ENCODE peak calls at places on chromosome 14, in six cellular contexts. One of them, this sample, is unnamed.

GRCh38 chr14:34052658-34053014 is 101.8 kb upstream of the EGLN3 start:
- DNase-seq in WERI-Rb-1: no peak
- DNase-seq in esophagus squamous epithelium: no peak
- DNase-seq in HFF-Myc: no peak
- DNase-seq in type B pancreatic cell: no peak
- DNase-seq in GM06990: no peak
- DNase-seq in this sample: no peak

GRCh38 chr14:33493990-33494389 is 456.9 kb downstream of the EGLN3 start:
- DNase-seq in HFF-Myc: no peak
- DNase-seq in type B pancreatic cell: no peak
- DNase-seq in esophagus squamous epithelium: no peak
- DNase-seq in GM06990: no peak
- DNase-seq in WERI-Rb-1: no peak
- DNase-seq in this sample: no peak

GRCh38 chr14:55103005-55103640 is 25.9 kb upstream of the LGALS3 start:
- DNase-seq in type B pancreatic cell: peak
- DNase-seq in esophagus squamous epithelium: peak
- DNase-seq in GM06990: peak
- DNase-seq in HFF-Myc: peak
- DNase-seq in WERI-Rb-1: no peak
- DNase-seq in this sample: peak

GRCh38 chr14:63551338-63551737 is 8.2 kb upstream of the PPP2R5E start:
- DNase-seq in type B pancreatic cell: no peak
- DNase-seq in WERI-Rb-1: no peak
- DNase-seq in esophagus squamous epithelium: no peak
- DNase-seq in HFF-Myc: no peak
- DNase-seq in GM06990: no peak
- DNase-seq in this sample: no peak

GRCh38 chr14:76955575-76956252 is 72.8 kb downstream of the IRF2BPL start:
- DNase-seq in esophagus squamous epithelium: no peak
- DNase-seq in type B pancreatic cell: no peak
- DNase-seq in HFF-Myc: no peak
- DNase-seq in WERI-Rb-1: no peak
- DNase-seq in GM06990: no peak
- DNase-seq in this sample: peak

GRCh38 chr14:59377991-59378720 is 87.0 kb downstream of the GPR135 start:
- DNase-seq in GM06990: no peak
- DNase-seq in type B pancreatic cell: no peak
- DNase-seq in esophagus squamous epithelium: no peak
- DNase-seq in HFF-Myc: no peak
- DNase-seq in WERI-Rb-1: no peak
- DNase-seq in this sample: no peak

GRCh38 chr14:34036319-34036761 is 85.5 kb upstream of the EGLN3 start:
- DNase-seq in type B pancreatic cell: no peak
- DNase-seq in GM06990: no peak
- DNase-seq in esophagus squamous epithelium: no peak
- DNase-seq in HFF-Myc: no peak
- DNase-seq in WERI-Rb-1: no peak
- DNase-seq in this sample: no peak

GRCh38 chr14:23354990-23355389 is 2.3 kb upstream of the SLC22A17 start:
- DNase-seq in HFF-Myc: no peak
- DNase-seq in type B pancreatic cell: no peak
- DNase-seq in esophagus squamous epithelium: no peak
- DNase-seq in WERI-Rb-1: no peak
- DNase-seq in GM06990: no peak
- DNase-seq in this sample: no peak

GRCh38 chr14:58455593-58456265 is 28.2 kb downstream of the KIAA0586 start:
- DNase-seq in type B pancreatic cell: no peak
- DNase-seq in HFF-Myc: no peak
- DNase-seq in esophagus squamous epithelium: no peak
- DNase-seq in WERI-Rb-1: no peak
- DNase-seq in GM06990: no peak
- DNase-seq in this sample: no peak

GRCh38 chr14:39430762-39431415 is 1.3 kb downstream of the FBXO33 start:
- DNase-seq in type B pancreatic cell: no peak
- DNase-seq in HFF-Myc: no peak
- DNase-seq in GM06990: no peak
- DNase-seq in WERI-Rb-1: peak
- DNase-seq in esophagus squamous epithelium: no peak
- DNase-seq in this sample: no peak

GRCh38 chr14:24095196-24096068 is 1.3 kb downstream of the PCK2 start:
- DNase-seq in HFF-Myc: peak
- DNase-seq in esophagus squamous epithelium: no peak
- DNase-seq in WERI-Rb-1: peak
- DNase-seq in type B pancreatic cell: no peak
- DNase-seq in GM06990: peak
- DNase-seq in this sample: peak

GRCh38 chr14:70698288-70698687 is 56.6 kb downstream of the TTC9 start:
- DNase-seq in WERI-Rb-1: no peak
- DNase-seq in HFF-Myc: no peak
- DNase-seq in type B pancreatic cell: no peak
- DNase-seq in GM06990: no peak
- DNase-seq in esophagus squamous epithelium: no peak
- DNase-seq in this sample: no peak

GRCh38 chr14:34569750-34570149 is 30.2 kb upstream of the EAPP start:
- DNase-seq in esophagus squamous epithelium: no peak
- DNase-seq in GM06990: no peak
- DNase-seq in HFF-Myc: no peak
- DNase-seq in type B pancreatic cell: no peak
- DNase-seq in WERI-Rb-1: no peak
- DNase-seq in this sample: no peak

GRCh38 chr14:34951286-34951685 is 31.5 kb upstream of the SRP54 start:
- DNase-seq in type B pancreatic cell: no peak
- DNase-seq in GM06990: no peak
- DNase-seq in esophagus squamous epithelium: no peak
- DNase-seq in HFF-Myc: no peak
- DNase-seq in WERI-Rb-1: no peak
- DNase-seq in this sample: no peak

GRCh38 chr14:31954991-31955390 is 122.1 kb upstream of the ARHGAP5 start:
- DNase-seq in HFF-Myc: no peak
- DNase-seq in WERI-Rb-1: no peak
- DNase-seq in GM06990: no peak
- DNase-seq in type B pancreatic cell: no peak
- DNase-seq in esophagus squamous epithelium: no peak
- DNase-seq in this sample: no peak

GRCh38 chr14:22231022-22231421 is 358.0 kb downstream of the DAD1 start:
- DNase-seq in HFF-Myc: no peak
- DNase-seq in esophagus squamous epithelium: no peak
- DNase-seq in type B pancreatic cell: no peak
- DNase-seq in GM06990: no peak
- DNase-seq in WERI-Rb-1: no peak
- DNase-seq in this sample: no peak

GRCh38 chr14:26597136-26598080 is at the start of gene NOVA1:
- DNase-seq in GM06990: no peak
- DNase-seq in esophagus squamous epithelium: no peak
- DNase-seq in type B pancreatic cell: peak
- DNase-seq in HFF-Myc: no peak
- DNase-seq in WERI-Rb-1: peak
- DNase-seq in this sample: peak

GRCh38 chr14:30874120-30874998 is at the start of gene COCH:
- DNase-seq in WERI-Rb-1: peak
- DNase-seq in HFF-Myc: no peak
- DNase-seq in GM06990: peak
- DNase-seq in esophagus squamous epithelium: no peak
- DNase-seq in type B pancreatic cell: peak
- DNase-seq in this sample: peak

GRCh38 chr14:65333926-65334687 is 78.4 kb upstream of the FUT8 start:
- DNase-seq in WERI-Rb-1: no peak
- DNase-seq in type B pancreatic cell: no peak
- DNase-seq in GM06990: no peak
- DNase-seq in HFF-Myc: peak
- DNase-seq in esophagus squamous epithelium: no peak
- DNase-seq in this sample: no peak

GRCh38 chr14:76133103-76133502 is 18.6 kb upstream of the GPATCH2L start:
- DNase-seq in type B pancreatic cell: no peak
- DNase-seq in HFF-Myc: no peak
- DNase-seq in GM06990: no peak
- DNase-seq in esophagus squamous epithelium: no peak
- DNase-seq in WERI-Rb-1: no peak
- DNase-seq in this sample: peak

GRCh38 chr14:89915114-89915878 is 39.2 kb downstream of the EFCAB11 start:
- DNase-seq in WERI-Rb-1: peak
- DNase-seq in HFF-Myc: peak
- DNase-seq in GM06990: peak
- DNase-seq in esophagus squamous epithelium: no peak
- DNase-seq in type B pancreatic cell: no peak
- DNase-seq in this sample: peak

GRCh38 chr14:64880382-64881121 is 845 bp upstream of the SPTB start:
- DNase-seq in GM06990: peak
- DNase-seq in type B pancreatic cell: peak
- DNase-seq in WERI-Rb-1: peak
- DNase-seq in esophagus squamous epithelium: no peak
- DNase-seq in HFF-Myc: no peak
- DNase-seq in this sample: peak

GRCh38 chr14:39841088-39841487 is 408.9 kb upstream of the FBXO33 start:
- DNase-seq in type B pancreatic cell: no peak
- DNase-seq in GM06990: no peak
- DNase-seq in WERI-Rb-1: no peak
- DNase-seq in esophagus squamous epithelium: no peak
- DNase-seq in HFF-Myc: no peak
- DNase-seq in this sample: no peak

GRCh38 chr14:64762044-64763034 is 58.1 kb downstream of the PLEKHG3 start:
- DNase-seq in esophagus squamous epithelium: no peak
- DNase-seq in HFF-Myc: peak
- DNase-seq in GM06990: no peak
- DNase-seq in type B pancreatic cell: peak
- DNase-seq in WERI-Rb-1: peak
- DNase-seq in this sample: no peak

GRCh38 chr14:105859717-105860614 is 333.6 kb downstream of the TMEM121 start:
- DNase-seq in HFF-Myc: no peak
- DNase-seq in WERI-Rb-1: peak
- DNase-seq in esophagus squamous epithelium: no peak
- DNase-seq in GM06990: no peak
- DNase-seq in type B pancreatic cell: peak
- DNase-seq in this sample: peak

GRCh38 chr14:53473480-53473879 is 320.4 kb upstream of the DDHD1 start:
- DNase-seq in type B pancreatic cell: no peak
- DNase-seq in HFF-Myc: no peak
- DNase-seq in esophagus squamous epithelium: no peak
- DNase-seq in WERI-Rb-1: no peak
- DNase-seq in GM06990: no peak
- DNase-seq in this sample: no peak
- TF ChIP-seq CTCF in type B pancreatic cell: no peak
- TF ChIP-seq CTCF in HFF-Myc: no peak
- TF ChIP-seq CTCF in esophagus squamous epithelium: no peak
- TF ChIP-seq CTCF in WERI-Rb-1: no peak
- TF ChIP-seq CTCF in GM06990: no peak
- TF ChIP-seq CTCF in this sample: no peak

DNA sequence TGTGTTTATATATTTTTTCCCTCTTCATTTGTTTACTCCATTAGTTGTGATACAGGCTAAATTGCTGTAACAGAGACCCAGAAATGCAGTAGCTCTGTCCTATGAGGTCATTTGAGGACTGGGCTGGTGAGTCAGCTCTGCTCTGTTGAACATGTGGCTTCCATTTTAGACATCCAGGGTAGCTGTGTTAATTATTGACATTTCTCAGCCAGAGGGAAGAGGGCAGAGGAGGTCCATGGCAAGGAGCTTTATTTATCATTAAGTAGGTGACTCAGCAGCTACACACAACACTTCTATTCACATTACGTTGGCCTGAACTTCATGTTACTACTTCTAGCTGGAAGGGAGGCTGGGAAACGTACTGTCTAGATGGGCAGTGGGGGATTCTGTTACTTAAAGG is 85.4 kb downstream of the PTCSC3 start:
- DNase-seq in WERI-Rb-1: no peak
- DNase-seq in esophagus squamous epithelium: no peak
- DNase-seq in HFF-Myc: peak
- DNase-seq in GM06990: no peak
- DNase-seq in type B pancreatic cell: no peak
- DNase-seq in this sample: no peak
- TF ChIP-seq CTCF in WERI-Rb-1: no peak
- TF ChIP-seq CTCF in esophagus squamous epithelium: no peak
- TF ChIP-seq CTCF in HFF-Myc: no peak
- TF ChIP-seq CTCF in GM06990: no peak
- TF ChIP-seq CTCF in type B pancreatic cell: no peak
- TF ChIP-seq CTCF in this sample: no peak

GRCh38 chr14:102779574-102780315 is 2.5 kb downstream of the TRAF3 start:
- DNase-seq in GM06990: no peak
- DNase-seq in WERI-Rb-1: no peak
- DNase-seq in esophagus squamous epithelium: no peak
- DNase-seq in type B pancreatic cell: no peak
- DNase-seq in HFF-Myc: no peak
- DNase-seq in this sample: peak

GRCh38 chr14:102777711-102778615 is 714 bp downstream of the TRAF3 start:
- DNase-seq in HFF-Myc: no peak
- DNase-seq in esophagus squamous epithelium: no peak
- DNase-seq in type B pancreatic cell: no peak
- DNase-seq in WERI-Rb-1: no peak
- DNase-seq in GM06990: no peak
- DNase-seq in this sample: no peak

GRCh38 chr14:102781063-102781462 is 3.8 kb downstream of the TRAF3 start:
- DNase-seq in esophagus squamous epithelium: no peak
- DNase-seq in HFF-Myc: no peak
- DNase-seq in WERI-Rb-1: no peak
- DNase-seq in GM06990: no peak
- DNase-seq in type B pancreatic cell: no peak
- DNase-seq in this sample: peak

GRCh38 chr14:102776761-102777710 is at the start of gene TRAF3:
- DNase-seq in WERI-Rb-1: peak
- DNase-seq in esophagus squamous epithelium: no peak
- DNase-seq in type B pancreatic cell: no peak
- DNase-seq in GM06990: peak
- DNase-seq in HFF-Myc: no peak
- DNase-seq in this sample: peak

DNA sequence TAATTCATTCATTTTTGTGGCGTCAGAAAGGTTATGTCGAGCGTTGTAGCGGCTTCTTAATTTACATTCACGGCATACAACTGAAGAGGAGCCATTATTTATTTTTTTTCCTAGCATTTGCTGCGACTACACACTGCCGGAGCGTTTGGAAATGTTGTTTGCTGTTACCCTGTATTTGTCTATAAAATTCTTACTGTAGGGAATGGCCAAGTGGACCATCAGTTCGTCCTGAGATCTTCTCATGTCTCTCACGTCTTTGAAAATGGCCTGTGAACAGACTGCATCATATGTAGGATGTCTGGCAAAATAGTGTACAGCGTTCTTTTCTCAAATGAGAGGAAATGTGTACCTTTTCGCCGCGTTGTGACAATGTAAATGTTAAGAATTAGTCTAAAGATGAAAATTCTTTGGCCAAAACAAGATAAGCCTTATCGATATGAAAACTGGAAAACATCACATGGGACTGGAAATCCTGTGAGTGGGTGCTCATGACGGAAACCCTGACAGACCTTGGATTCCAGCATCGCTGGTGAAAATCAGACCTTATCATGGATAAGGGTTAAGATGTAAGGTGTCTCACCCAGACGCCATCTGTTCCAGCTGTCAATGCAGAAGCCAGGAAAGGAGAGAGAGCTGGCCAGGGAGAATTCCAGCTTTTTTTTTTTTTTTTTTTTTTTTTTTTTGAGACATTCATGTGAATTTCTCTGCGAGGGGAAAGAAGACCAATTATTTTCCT is 1.5 kb downstream of the TRAF3 start:
- DNase-seq in esophagus squamous epithelium: no peak
- DNase-seq in type B pancreatic cell: no peak
- DNase-seq in WERI-Rb-1: peak
- DNase-seq in HFF-Myc: no peak
- DNase-seq in GM06990: no peak
- DNase-seq in this sample: peak
- TF ChIP-seq CTCF in esophagus squamous epithelium: no peak
- TF ChIP-seq CTCF in type B pancreatic cell: no peak
- TF ChIP-seq CTCF in WERI-Rb-1: no peak
- TF ChIP-seq CTCF in HFF-Myc: no peak
- TF ChIP-seq CTCF in GM06990: no peak
- TF ChIP-seq CTCF in this sample: no peak

GRCh38 chr14:103296987-103297386 is 37.0 kb upstream of the EIF5 start:
- DNase-seq in GM06990: no peak
- DNase-seq in WERI-Rb-1: peak
- DNase-seq in esophagus squamous epithelium: no peak
- DNase-seq in type B pancreatic cell: no peak
- DNase-seq in HFF-Myc: no peak
- DNase-seq in this sample: no peak
- TF ChIP-seq CTCF in GM06990: no peak
- TF ChIP-seq CTCF in WERI-Rb-1: peak
- TF ChIP-seq CTCF in esophagus squamous epithelium: no peak
- TF ChIP-seq CTCF in type B pancreatic cell: peak
- TF ChIP-seq CTCF in HFF-Myc: peak
- TF ChIP-seq CTCF in this sample: no peak

This sample was measured in GM13976.